ENCODE peak calls at places on chromosomes 1 and 21, in eight cellular contexts. Z is K562, L is GM23338, S is SK-N-SH, N is HCT116, C is HepG2, X is H1, E is GM12878. U is an unnamed sample.

GRCh38 chr21:44531606-44532128 is 8.3 kb downstream of the KRTAP10-1 start:
- DNase-seq in Z (no peak), C (no peak), X (no peak), N (no peak), L (no peak), S (no peak), E (no peak), U (no peak)

GRCh38 chr1:147168626-147169058 is 3.6 kb downstream of the PRKAB2 start:
- DNase-seq in Z (no peak), X (no peak), N (no peak), C (peak), L (no peak), E (no peak), S (no peak), U (peak)

GRCh38 chr1:213927897-213928296 is 59.9 kb upstream of the PROX1 start:
- DNase-seq in X (no peak), L (no peak), S (no peak), E (no peak), C (no peak), N (no peak), Z (no peak), U (no peak)

GRCh38 chr1:116334015-116334547 is 39.0 kb upstream of the ATP1A1 start:
- DNase-seq in L (no peak), Z (no peak), X (no peak), N (no peak), E (no peak), C (peak), S (no peak), U (peak)

GRCh38 chr1:17763995-17764394 is 8.9 kb downstream of the ACTL8 start:
- DNase-seq in X (no peak), Z (no peak), L (no peak), E (no peak), N (no peak), C (no peak), S (no peak), U (no peak)

GRCh38 chr1:41900611-41901444 is 17.9 kb downstream of the HIVEP3 start:
- DNase-seq in N (no peak), Z (no peak), L (no peak), C (no peak), E (no peak), S (no peak), X (no peak), U (peak)

GRCh38 chr1:19321071-19321470 is 8.9 kb downstream of the SLC66A1 start:
- DNase-seq in S (no peak), C (no peak), L (no peak), N (no peak), X (no peak), Z (no peak), E (no peak), U (no peak)

GRCh38 chr1:168227620-168228019 is 1.8 kb downstream of the SFT2D2 start:
- DNase-seq in N (no peak), L (no peak), C (no peak), X (no peak), Z (peak), E (no peak), S (no peak), U (peak)

GRCh38 chr1:50348449-50349241 is 74.6 kb downstream of the DMRTA2 start:
- DNase-seq in L (peak), E (no peak), Z (peak), C (peak), X (peak), S (peak), N (peak), U (peak)

GRCh38 chr1:117575586-117576225 is 30.1 kb upstream of the TENT5C start:
- DNase-seq in L (no peak), E (no peak), S (no peak), X (no peak), N (no peak), Z (no peak), C (no peak), U (no peak)

GRCh38 chr1:212955098-212955497 is 4.8 kb downstream of the VASH2 start:
- DNase-seq in L (no peak), C (no peak), S (no peak), N (no peak), E (peak), X (no peak), Z (no peak), U (no peak)

GRCh38 chr1:204178487-204179281 is 12.5 kb upstream of the REN start:
- DNase-seq in Z (no peak), C (no peak), S (no peak), E (no peak), N (no peak), X (no peak), L (no peak), U (no peak)

GRCh38 chr1:167109125-167109524 is 15.2 kb downstream of the STYXL2 start:
- DNase-seq in S (no peak), C (no peak), N (no peak), E (no peak), L (no peak), Z (no peak), X (no peak), U (no peak)

GRCh38 chr1:55893155-55893554 is 678.0 kb upstream of the USP24 start:
- DNase-seq in C (peak), Z (no peak), N (peak), E (no peak), X (no peak), L (peak), S (no peak), U (peak)

GRCh38 chr1:21323091-21323490 is 32.8 kb upstream of the ECE1 start:
- DNase-seq in E (no peak), X (no peak), S (no peak), L (no peak), N (no peak), C (no peak), Z (no peak), U (peak)

GRCh38 chr1:223492044-223492443 is 98.8 kb downstream of the CCDC185 start:
- DNase-seq in E (no peak), S (no peak), L (no peak), C (no peak), X (no peak), N (no peak), Z (no peak), U (no peak)

GRCh38 chr1:221863635-221864034 is 121.7 kb upstream of the DUSP10 start:
- DNase-seq in N (no peak), S (no peak), L (no peak), E (no peak), C (no peak), X (no peak), Z (no peak), U (no peak)

GRCh38 chr1:150696590-150696989 is 364 bp downstream of the GOLPH3L start:
- DNase-seq in E (no peak), S (no peak), X (no peak), L (peak), Z (peak), C (no peak), N (no peak), U (no peak)

GRCh38 chr1:214303538-214303937 is 22.6 kb downstream of the SMYD2 start:
- DNase-seq in L (no peak), Z (no peak), S (no peak), C (no peak), X (no peak), E (no peak), N (no peak), U (no peak)

GRCh38 chr1:218735436-218735835 is 390.3 kb downstream of the TGFB2 start:
- DNase-seq in X (no peak), Z (no peak), N (no peak), S (no peak), E (no peak), L (no peak), C (no peak), U (no peak)

GRCh38 chr1:27605796-27606707 is 2.1 kb upstream of the AHDC1 start:
- DNase-seq in L (peak), C (peak), E (no peak), Z (peak), S (peak), X (peak), N (peak), U (peak)

GRCh38 chr1:165895451-165895871 is 68.0 kb downstream of the UCK2 start:
- DNase-seq in L (no peak), C (no peak), Z (no peak), E (no peak), S (no peak), X (no peak), N (no peak), U (peak)

GRCh38 chr1:17156108-17156507 is 36.9 kb upstream of the PADI2 start:
- DNase-seq in Z (no peak), C (no peak), E (peak), S (no peak), N (no peak), L (no peak), X (no peak), U (no peak)

GRCh38 chr1:228554107-228554506 is 66.9 kb downstream of the RNF187 start:
- DNase-seq in L (no peak), E (no peak), Z (no peak), X (no peak), N (no peak), S (no peak), C (no peak), U (no peak)

GRCh38 chr1:9271268-9271667 is 21.4 kb upstream of the SPSB1 start:
- DNase-seq in E (no peak), C (no peak), N (no peak), Z (no peak), L (no peak), X (no peak), S (no peak), U (no peak)

GRCh38 chr1:228185641-228185965 is 20.0 kb downstream of the IBA57 start:
- DNase-seq in S (no peak), N (no peak), L (no peak), X (no peak), Z (no peak), E (no peak), C (no peak), U (no peak)

GRCh38 chr1:96808186-96808585 is 86.6 kb downstream of the PTBP2 start:
- DNase-seq in S (peak), N (no peak), C (no peak), E (no peak), X (no peak), Z (no peak), L (no peak), U (peak)

GRCh38 chr1:218250492-218250891 is 34.6 kb upstream of the RRP15 start:
- DNase-seq in L (peak), S (no peak), Z (peak), X (no peak), E (no peak), C (no peak), N (no peak), U (no peak)

GRCh38 chr1:215416497-215416896 is 150.6 kb upstream of the KCTD3 start:
- DNase-seq in S (no peak), E (no peak), Z (no peak), L (peak), C (no peak), N (no peak), X (no peak), U (no peak)

GRCh38 chr1:59434336-59434735 is 137.4 kb downstream of the FGGY start:
- DNase-seq in Z (no peak), E (no peak), N (no peak), X (no peak), C (no peak), S (no peak), L (no peak), U (no peak)

GRCh38 chr1:89523597-89524368 is 846 bp upstream of the LRRC8B start:
- DNase-seq in X (no peak), E (no peak), N (peak), Z (peak), S (peak), L (peak), C (peak), U (peak)

GRCh38 chr1:1785666-1786065 is 7.4 kb upstream of the NADK start:
- DNase-seq in X (no peak), E (no peak), L (no peak), Z (no peak), N (no peak), C (no peak), S (no peak), U (no peak)

GRCh38 chr1:37634554-37635308 is at the start of gene RSPO1:
- DNase-seq in E (no peak), X (peak), S (peak), N (no peak), L (peak), Z (no peak), C (no peak), U (no peak)

GRCh38 chr1:93306920-93307319 is 38.8 kb upstream of the DR1 start:
- DNase-seq in X (no peak), S (no peak), C (no peak), N (no peak), Z (no peak), E (no peak), L (no peak), U (no peak)

GRCh38 chr1:200154069-200154767 is 126.7 kb downstream of the NR5A2 start:
- DNase-seq in E (peak), N (no peak), X (no peak), Z (peak), S (no peak), C (no peak), L (no peak), U (peak)

GRCh38 chr1:192401832-192402231 is 85.0 kb downstream of the RGS21 start:
- DNase-seq in X (no peak), N (no peak), L (no peak), C (no peak), Z (no peak), S (no peak), E (no peak), U (peak)

DNA sequence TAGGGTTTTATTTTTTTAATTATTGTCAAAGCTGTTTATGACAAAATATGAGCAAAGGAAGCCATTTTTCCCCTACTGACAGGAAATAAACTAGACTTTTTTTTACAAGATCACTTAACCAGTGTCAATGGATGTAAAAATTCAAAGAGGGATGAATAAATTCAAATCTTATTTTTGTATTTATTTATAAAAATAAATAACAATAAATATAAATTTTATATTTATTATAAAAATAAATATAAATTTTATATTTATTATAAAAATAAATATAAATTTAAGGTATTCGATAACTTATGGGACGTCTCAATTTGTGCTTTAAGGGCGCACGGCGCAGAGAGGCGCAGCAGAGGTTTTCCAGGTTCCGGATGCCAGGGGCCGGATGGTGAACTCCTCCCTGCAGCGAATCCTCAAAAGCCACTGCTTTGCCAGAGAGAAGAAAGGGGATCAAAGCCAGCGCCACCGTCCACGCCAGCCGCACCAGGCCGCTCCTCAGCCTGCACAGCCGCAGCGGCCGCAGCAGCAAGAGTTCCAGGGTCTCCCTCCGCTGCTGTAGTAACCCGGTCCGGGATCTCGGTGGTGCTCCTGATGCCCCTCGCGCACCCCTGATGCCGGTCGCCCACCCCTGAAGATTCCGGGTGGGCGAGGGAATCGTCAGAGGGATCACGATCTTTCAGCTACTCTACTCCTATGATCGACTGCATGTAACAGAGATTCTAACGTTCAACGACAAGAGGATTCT is 28.6 kb upstream of the RLF start:
- DNase-seq in X (no peak), E (no peak), S (peak), L (peak), Z (no peak), C (no peak), N (no peak), U (peak)
- H2AFZ ChIP-seq in X (peak), E (no peak), S (no peak), L (peak), Z (no peak), C (no peak), N (no peak), U (peak)

DNA sequence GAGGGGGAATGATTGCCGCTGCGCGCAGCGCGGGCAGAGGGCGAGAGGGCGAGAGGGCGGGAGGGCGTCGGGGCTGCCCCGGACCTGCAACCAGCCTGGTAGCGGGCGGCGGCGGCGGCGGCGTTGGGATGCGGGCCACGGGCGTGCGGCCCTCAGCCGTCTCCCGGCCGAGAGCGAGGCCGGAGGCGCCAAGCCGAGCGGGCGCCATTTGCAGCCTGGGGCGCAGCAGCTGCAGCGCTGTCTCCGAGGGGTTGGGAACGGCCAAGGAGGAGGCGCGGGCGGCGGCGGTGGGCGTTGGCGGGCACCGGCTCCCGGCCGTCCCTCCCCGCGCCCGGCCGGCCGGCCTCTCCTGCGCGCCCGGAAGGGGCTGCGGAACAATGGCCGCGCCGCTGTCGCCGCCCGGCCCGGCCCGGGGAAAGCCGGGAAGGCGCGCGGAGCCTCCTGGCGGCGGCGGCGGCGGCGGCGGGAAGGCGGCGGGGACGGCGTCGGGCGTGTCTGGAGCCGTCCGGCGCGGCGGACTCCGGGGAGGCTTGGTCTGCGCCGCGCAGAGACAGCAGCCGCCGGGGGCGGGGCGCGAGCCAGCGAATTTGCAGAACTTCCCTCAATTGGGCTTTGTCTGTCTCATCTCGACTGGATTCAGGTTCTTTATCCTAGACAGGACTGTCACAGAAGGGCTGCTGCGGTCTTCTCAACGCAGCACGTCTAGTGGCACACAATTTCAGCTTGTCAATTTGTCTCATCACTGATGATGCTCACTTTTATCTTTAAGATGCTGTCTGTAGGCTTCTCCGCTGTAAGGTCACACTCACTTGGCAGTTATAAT is 35.7 kb downstream of the ZBTB8B start:
- DNase-seq in L (peak), E (no peak), S (peak), Z (peak), C (no peak), X (peak), N (no peak), U (peak)
- TF ChIP-seq POLR2AphosphoS5 in L (no peak), E (no peak), S (peak), Z (no peak), C (no peak), X (peak), N (peak), U (peak)

GRCh38 chr1:12142891-12143630 is 23.7 kb upstream of the TNFRSF1B start:
- DNase-seq in Z (no peak), E (no peak), C (no peak), S (no peak), N (no peak), L (no peak), X (no peak), U (no peak)
- H2AFZ ChIP-seq in Z (peak), E (no peak), C (no peak), S (no peak), N (no peak), L (no peak), X (no peak), U (peak)

GRCh38 chr1:54869173-54869851 is 17.7 kb downstream of the DHCR24 start:
- DNase-seq in C (peak), E (no peak), N (no peak), Z (no peak), L (no peak), S (no peak), X (no peak), U (no peak)

GRCh38 chr1:54874079-54874830 is 12.7 kb downstream of the DHCR24 start:
- DNase-seq in X (no peak), N (no peak), E (no peak), Z (no peak), L (no peak), C (no peak), S (no peak), U (no peak)

GRCh38 chr1:54870869-54871268 is 16.1 kb downstream of the DHCR24 start:
- DNase-seq in X (no peak), E (no peak), L (no peak), S (no peak), Z (no peak), N (no peak), C (no peak), U (no peak)

GRCh38 chr1:54872041-54872342 is 15.0 kb downstream of the DHCR24 start:
- DNase-seq in N (no peak), L (no peak), S (no peak), Z (no peak), C (no peak), E (no peak), X (no peak), U (no peak)

GRCh38 chr1:54871275-54872040 is 15.5 kb downstream of the DHCR24 start:
- DNase-seq in N (no peak), S (no peak), C (no peak), L (no peak), E (no peak), Z (no peak), X (no peak), U (no peak)
- TF ChIP-seq POLR2AphosphoS5 in N (no peak), S (no peak), C (no peak), L (no peak), E (no peak), Z (no peak), X (peak), U (no peak)

GRCh38 chr1:3141836-3142235 is 72.8 kb downstream of the PRDM16 start:
- DNase-seq in E (no peak), Z (no peak), X (no peak), S (no peak), C (no peak), N (no peak), L (no peak), U (no peak)
- H2AFZ ChIP-seq in E (no peak), Z (no peak), X (no peak), S (no peak), C (no peak), N (no peak), L (no peak), U (no peak)

U was measured in endothelial cell of umbilical vein.